ENCODE peak calls at places on chromosomes 3 and 15, in five cellular contexts. W, J, I, K and O are unnamed samples.

GRCh38 chr15:37015476-37015875 is 84.9 kb downstream of the MEIS2 start:
- DNase-seq in I (no peak), W (no peak), J (no peak), K (no peak), O (no peak)

GRCh38 chr15:25846377-25846776 is 16.8 kb downstream of the ATP10A start:
- DNase-seq in I (no peak), K (peak; percentile 41), J (no peak), W (no peak), O (peak; percentile 79)

GRCh38 chr3:171821778-171822358 is 11.6 kb upstream of the PLD1 start:
- DNase-seq in K (no peak), I (no peak), W (no peak), J (no peak), O (no peak)

GRCh38 chr3:197854596-197855343 is 63.7 kb downstream of the LRCH3 start:
- DNase-seq in I (no peak), J (peak; percentile 99), K (no peak), W (no peak), O (no peak)

GRCh38 chr3:31968391-31968926 is 12.6 kb downstream of the OSBPL10 start:
- DNase-seq in W (no peak), I (no peak), K (no peak), J (peak; percentile 77), O (no peak)

GRCh38 chr3:40299721-40300335 is 9.7 kb upstream of the EIF1B start:
- DNase-seq in W (no peak), J (peak; percentile 83), I (no peak), K (no peak), O (no peak)

GRCh38 chr3:52218454-52218853 is 7.0 kb downstream of the TLR9 start:
- DNase-seq in K (no peak), W (no peak), J (no peak), I (no peak), O (no peak)

GRCh38 chr3:62911531-62911930 is 36.3 kb upstream of the CADPS start:
- DNase-seq in W (no peak), J (no peak), I (no peak), K (no peak), O (no peak)

GRCh38 chr15:101118116-101118515 is 133.7 kb downstream of the CHSY1 start:
- DNase-seq in I (no peak), J (no peak), W (no peak), K (no peak), O (no peak)

GRCh38 chr3:184590795-184591194 is 29.2 kb downstream of the EPHB3 start:
- DNase-seq in J (no peak), W (no peak), K (no peak), I (no peak), O (no peak)

GRCh38 chr3:71584216-71585061 is 911 bp upstream of the FOXP1 start:
- DNase-seq in W (peak; percentile 51), K (peak; percentile 3), J (peak; percentile 61), I (peak; percentile 61), O (peak; percentile 63)

GRCh38 chr15:74725241-74725774 is at the start of gene CYP1A1:
- DNase-seq in J (no peak), K (no peak), I (no peak), W (peak; percentile 67), O (peak; percentile 19)

GRCh38 chr15:90268415-90268814 is 2.9 kb downstream of the NGRN start:
- DNase-seq in I (no peak), J (no peak), K (no peak), W (no peak), O (no peak)

GRCh38 chr3:49930241-49930690 is 655 bp upstream of the MON1A start:
- DNase-seq in K (no peak), W (no peak), J (no peak), I (no peak), O (no peak)

GRCh38 chr15:89171136-89172072 is 50.0 kb downstream of the RLBP1 start:
- DNase-seq in I (peak; percentile 65), K (no peak), W (peak; percentile 54), J (peak; percentile 36), O (peak; percentile 22)

GRCh38 chr15:48644827-48645557 is 517 bp downstream of the FBN1 start:
- DNase-seq in I (peak; percentile 65), J (peak; percentile 62), K (no peak), W (peak; percentile 57), O (no peak)

GRCh38 chr15:73747847-73748605 is 5.1 kb downstream of the INSYN1 start:
- DNase-seq in K (no peak), W (no peak), I (no peak), J (no peak), O (no peak)

GRCh38 chr3:132318451-132318850 is 1.2 kb downstream of the ACP3 start:
- DNase-seq in I (no peak), W (no peak), J (peak; percentile 45), K (no peak), O (no peak)

GRCh38 chr15:101269479-101270223 is 7.6 kb downstream of the SELENOS start:
- DNase-seq in K (no peak), I (no peak), W (no peak), J (no peak), O (no peak)

GRCh38 chr15:50315814-50316630 is 39.0 kb downstream of the GABPB1 start:
- DNase-seq in K (no peak), W (no peak), I (peak; percentile 15), J (peak; percentile 68), O (peak; percentile 35)

GRCh38 chr15:60764408-60764963 is 285.5 kb upstream of the ICE2 start:
- DNase-seq in J (no peak), I (no peak), K (no peak), W (no peak), O (no peak)

GRCh38 chr15:80801891-80802680 is 22.9 kb downstream of the CEMIP start:
- DNase-seq in W (no peak), I (no peak), K (no peak), J (no peak), O (no peak)

GRCh38 chr15:68154923-68155559 is 50.1 kb downstream of the CALML4 start:
- DNase-seq in K (no peak), J (peak; percentile 70), I (peak; percentile 35), W (no peak), O (peak; percentile 12)

GRCh38 chr15:57183041-57183440 is 193.3 kb upstream of the CGNL1 start:
- DNase-seq in K (no peak), I (no peak), J (peak; percentile 84), W (no peak), O (no peak)

GRCh38 chr3:162984752-162985151 is 1488.1 kb downstream of the OTOL1 start:
- DNase-seq in I (no peak), K (no peak), W (no peak), J (no peak), O (no peak)

GRCh38 chr3:29176501-29176900 is 104.4 kb upstream of the RBMS3 start:
- DNase-seq in J (no peak), K (no peak), W (no peak), I (peak; percentile 23), O (no peak)

GRCh38 chr3:64426551-64426950 is 201.3 kb upstream of the PRICKLE2 start:
- DNase-seq in J (no peak), I (no peak), W (no peak), K (no peak), O (no peak)

GRCh38 chr3:11600501-11601282 is 43.0 kb downstream of the VGLL4 start:
- DNase-seq in W (no peak), I (peak; percentile 78), J (peak; percentile 100), K (no peak), O (no peak)

GRCh38 chr15:25244731-25245585 is 193.9 kb downstream of the UBE3A start:
- DNase-seq in K (no peak), I (no peak), W (peak; percentile 35), J (no peak), O (no peak)

GRCh38 chr3:55860040-55860439 is 372.9 kb upstream of the WNT5A start:
- DNase-seq in I (no peak), W (no peak), J (peak; percentile 35), K (no peak), O (no peak)

GRCh38 chr3:129919806-129920205 is 26.3 kb upstream of the TMCC1 start:
- DNase-seq in J (no peak), K (no peak), W (no peak), I (no peak), O (no peak)
- H3K9me3 ChIP-seq in J (peaks cover 35% of the 10 kb centered on the region), K (peaks cover 24% of the 10 kb centered on the region), W (peaks cover 33% of the 10 kb centered on the region), I (peaks cover 18% of the 10 kb centered on the region), O (peaks cover 18% of the 10 kb centered on the region)

GRCh38 chr3:152382312-152383135 is 113.8 kb downstream of the MBNL1 start:
- DNase-seq in J (no peak), W (no peak), K (no peak), I (no peak), O (no peak)

GRCh38 chr3:152381881-152382295 is 113.2 kb downstream of the MBNL1 start:
- DNase-seq in K (no peak), I (no peak), J (no peak), W (no peak), O (no peak)

GRCh38 chr3:152384412-152384811 is 115.7 kb downstream of the MBNL1 start:
- DNase-seq in W (no peak), J (no peak), K (no peak), I (no peak), O (no peak)

GRCh38 chr3:152385761-152386160 is 117.0 kb downstream of the MBNL1 start:
- DNase-seq in W (no peak), I (no peak), J (peak; percentile 85), K (no peak), O (no peak)

GRCh38 chr3:152383136-152383606 is 114.4 kb downstream of the MBNL1 start:
- DNase-seq in W (no peak), I (no peak), J (no peak), K (no peak), O (no peak)
- H3K4me3 ChIP-seq in W (peak overlapping the region; percentile 39), I (no peak overlapping the region), J (no peak overlapping the region), K (no peak overlapping the region), O (no peak overlapping the region)

DNA sequence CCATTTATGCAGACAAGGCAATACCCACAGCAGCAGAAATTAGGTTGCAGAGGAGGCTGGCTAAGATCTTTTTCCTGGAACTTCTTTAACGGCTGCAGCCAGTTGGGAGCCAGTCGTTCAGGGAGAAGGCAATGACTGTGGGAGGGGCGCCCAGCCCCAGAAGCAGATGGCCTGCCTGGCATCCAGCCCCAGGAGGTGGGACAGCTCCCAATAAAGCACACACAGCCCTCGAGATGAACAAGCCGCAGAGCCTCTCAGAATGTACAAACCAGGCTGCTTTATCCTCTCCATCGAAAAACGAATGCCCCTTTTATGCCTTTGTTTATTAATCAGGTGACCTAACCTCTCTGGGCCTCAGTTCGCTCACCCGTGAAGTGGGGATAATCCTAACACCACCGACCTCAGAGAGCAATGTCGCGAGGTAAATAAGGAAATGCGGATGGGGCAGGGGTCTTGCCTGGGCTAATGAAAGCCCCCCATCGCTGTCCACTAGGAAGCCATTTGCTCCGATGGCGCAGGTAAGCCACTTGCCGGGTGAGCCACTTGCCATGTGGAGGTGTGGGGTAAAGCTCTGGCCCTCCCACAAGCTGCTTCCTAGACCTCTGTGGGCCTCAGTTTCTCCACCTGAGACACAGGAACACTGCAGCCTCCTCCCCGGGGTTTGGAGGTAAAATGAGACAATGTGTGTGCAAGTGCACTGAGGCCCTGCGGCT is 35.8 kb downstream of the MGLL start:
- DNase-seq in W (peak; percentile 73), K (no peak), I (no peak), J (peak; percentile 62), O (no peak)
- H3K4me1 ChIP-seq in W (peaks cover 58% of the 10 kb centered on the region), K (peaks cover 3% of the 10 kb centered on the region), I (peaks cover 10% of the 10 kb centered on the region), J (peaks cover 40% of the 10 kb centered on the region), O (no peaks in the 10 kb centered on the region)

DNA sequence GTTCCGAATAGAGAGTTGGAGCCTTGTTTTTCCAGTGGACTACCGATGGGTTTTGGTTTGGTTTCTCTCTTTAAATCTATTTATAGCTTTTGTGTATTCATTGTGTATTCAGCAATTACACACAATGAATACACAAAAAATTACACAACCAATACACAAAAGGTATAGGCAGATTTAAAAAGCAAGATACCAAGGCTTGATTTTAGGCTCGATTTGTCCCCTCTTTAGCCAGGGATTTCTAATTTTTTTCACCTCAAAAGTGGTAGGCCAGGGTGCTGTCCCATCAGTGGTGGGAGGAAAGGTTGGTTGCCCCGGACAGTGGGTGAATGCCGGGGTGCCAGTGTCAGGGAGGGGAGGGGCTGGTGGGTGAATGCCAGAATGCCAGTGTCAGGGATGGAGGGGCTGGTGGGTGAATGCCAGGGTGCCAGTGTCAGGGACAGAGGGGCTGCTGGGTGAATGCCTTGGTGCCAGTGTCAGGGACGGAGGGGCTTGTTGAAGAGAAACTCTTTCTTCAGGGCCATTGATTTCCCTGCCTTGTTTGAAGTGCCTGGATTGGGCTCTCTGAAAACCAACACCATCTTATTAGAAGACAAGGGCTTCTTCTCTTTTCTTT is 186.2 kb downstream of the GOLGA6L6 start:
- DNase-seq in K (no peak), J (no peak), I (no peak), W (no peak), O (no peak)
- H3K9me3 ChIP-seq in K (no peaks in the 10 kb centered on the region), J (peaks cover 71% of the 10 kb centered on the region), I (peaks cover 25% of the 10 kb centered on the region), W (no peaks in the 10 kb centered on the region), O (no peaks in the 10 kb centered on the region)